ENCODE peak calls at places on chromosome 13, in nine cellular contexts. F is adrenal gland; S is brain microvascular endothelial cell; L is left ventricle myocardium inferior; A is ovary; P is BJ; N is tibial nerve; T is bronchial epithelial cell; U is CD8-positive, alpha-beta T cell. J is an unnamed sample. For H3K27me3 and H3K36me3, the result is how much of the 10 kb centered on the place peaks cover.

GRCh38 chr13:78497702-78498319 is 105.5 kb downstream of the POU4F1 start:
- DNase-seq in F (no peak), S (no peak), L (peak), A (no peak), P (no peak), N (no peak), T (no peak), U (no peak), J (no peak)

GRCh38 chr13:40094056-40094455 is 438.6 kb downstream of the COG6 start:
- DNase-seq in F (no peak), S (no peak), L (no peak), A (no peak), P (no peak), N (no peak), T (peak), U (no peak), J (no peak)

GRCh38 chr13:50910483-50910805 is 853 bp downstream of the RNASEH2B start:
- DNase-seq in F (no peak), S (no peak), L (no peak), A (no peak), P (no peak), N (no peak), T (no peak), U (no peak), J (peak)

GRCh38 chr13:95498886-95499285 is 53.6 kb upstream of the CLDN10 start:
- DNase-seq in F (no peak), S (no peak), L (no peak), A (no peak), P (no peak), N (no peak), T (peak), U (no peak), J (no peak)

GRCh38 chr13:51643114-51643881 is 59.0 kb downstream of the WDFY2 start:
- DNase-seq in F (no peak), S (peak), L (no peak), A (no peak), P (peak), N (no peak), T (peak), U (no peak), J (no peak)

GRCh38 chr13:101917833-101918755 is 465.6 kb downstream of the ITGBL1 start:
- DNase-seq in F (no peak), S (no peak), L (no peak), A (no peak), P (no peak), N (no peak), T (no peak), U (no peak), J (no peak)

GRCh38 chr13:23025848-23026608 is 154.8 kb upstream of the SGCG start:
- DNase-seq in F (no peak), S (no peak), L (no peak), A (no peak), P (no peak), N (no peak), T (peak), U (no peak), J (no peak)

GRCh38 chr13:47216176-47216822 is 319.4 kb upstream of the HTR2A start:
- DNase-seq in F (no peak), S (no peak), L (no peak), A (no peak), P (peak), N (no peak), T (peak), U (no peak), J (no peak)

GRCh38 chr13:60267498-60268202 is 103.9 kb upstream of the DIAPH3 start:
- DNase-seq in F (no peak), S (no peak), L (no peak), A (no peak), P (no peak), N (no peak), T (no peak), U (peak), J (no peak)

GRCh38 chr13:107574517-107575215 is 640.7 kb downstream of the LIG4 start:
- DNase-seq in F (no peak), S (no peak), L (no peak), A (no peak), P (no peak), N (no peak), T (no peak), U (no peak), J (peak)

GRCh38 chr13:113220877-113221276 is 11.5 kb downstream of the CUL4A start:
- DNase-seq in F (no peak), S (no peak), L (peak), A (no peak), P (no peak), N (no peak), T (no peak), U (no peak), J (peak)

GRCh38 chr13:42123600-42123999 is 75.2 kb downstream of the DGKH start:
- DNase-seq in F (no peak), S (no peak), L (no peak), A (no peak), P (no peak), N (no peak), T (no peak), U (no peak), J (no peak)

GRCh38 chr13:34294483-34295129 is 476.7 kb downstream of the RFC3 start:
- DNase-seq in F (no peak), S (no peak), L (peak), A (peak), P (no peak), N (no peak), T (peak), U (no peak), J (no peak)

GRCh38 chr13:37617162-37617561 is 18.6 kb upstream of the POSTN start:
- DNase-seq in F (no peak), S (peak), L (no peak), A (no peak), P (peak), N (no peak), T (peak), U (no peak), J (no peak)

GRCh38 chr13:105611424-105611823 is 924.0 kb downstream of the EFNB2 start:
- DNase-seq in F (no peak), S (peak), L (no peak), A (no peak), P (no peak), N (no peak), T (peak), U (no peak), J (no peak)

GRCh38 chr13:89925107-89925506 is 1422.4 kb upstream of the MIR17HG start:
- DNase-seq in F (no peak), S (no peak), L (no peak), A (no peak), P (no peak), N (no peak), T (peak), U (no peak), J (peak)

GRCh38 chr13:96199315-96199714 is 109.4 kb downstream of the HS6ST3 start:
- DNase-seq in F (no peak), S (no peak), L (no peak), A (no peak), P (no peak), N (no peak), T (no peak), U (no peak), J (no peak)

GRCh38 chr13:48626077-48626449 is 27.7 kb upstream of the CYSLTR2 start:
- DNase-seq in F (peak), S (peak), L (no peak), A (no peak), P (no peak), N (no peak), T (no peak), U (no peak), J (no peak)

GRCh38 chr13:26498524-26499208 is 58.8 kb upstream of the WASF3 start:
- DNase-seq in F (no peak), S (peak), L (no peak), A (no peak), P (no peak), N (no peak), T (peak), U (no peak), J (no peak)

GRCh38 chr13:32298695-32299094 is 16.5 kb downstream of the ZAR1L start:
- DNase-seq in F (no peak), S (no peak), L (no peak), A (no peak), P (no peak), N (no peak), T (no peak), U (no peak), J (no peak)

GRCh38 chr13:20389696-20390525 is 135.7 kb downstream of the CRYL1 start:
- DNase-seq in F (no peak), S (no peak), L (no peak), A (no peak), P (no peak), N (no peak), T (no peak), U (no peak), J (no peak)

GRCh38 chr13:50740052-50740741 is 103.3 kb downstream of the DLEU7 start:
- DNase-seq in F (no peak), S (no peak), L (no peak), A (no peak), P (no peak), N (no peak), T (no peak), U (no peak), J (no peak)

GRCh38 chr13:48485447-48485846 is 47.4 kb downstream of the RCBTB2 start:
- DNase-seq in F (no peak), S (no peak), L (no peak), A (no peak), P (no peak), N (no peak), T (no peak), U (no peak), J (no peak)

GRCh38 chr13:27796544-27797227 is 4.4 kb downstream of the GSX1 start:
- DNase-seq in F (no peak), S (no peak), L (no peak), A (no peak), P (no peak), N (no peak), T (no peak), U (no peak), J (no peak)

GRCh38 chr13:27794075-27794691 is 1.9 kb downstream of the GSX1 start:
- DNase-seq in F (no peak), S (no peak), L (no peak), A (no peak), P (no peak), N (no peak), T (no peak), U (no peak), J (no peak)

GRCh38 chr13:27795718-27796019 is 3.4 kb downstream of the GSX1 start:
- DNase-seq in F (no peak), S (no peak), L (no peak), A (no peak), P (no peak), N (no peak), T (no peak), U (no peak), J (no peak)

GRCh38 chr13:27794921-27795717 is 2.8 kb downstream of the GSX1 start:
- DNase-seq in F (no peak), S (no peak), L (no peak), A (no peak), P (no peak), N (no peak), T (no peak), U (no peak), J (no peak)

GRCh38 chr13:27797228-27797624 is 4.9 kb downstream of the GSX1 start:
- DNase-seq in F (no peak), S (peak), L (no peak), A (no peak), P (no peak), N (no peak), T (peak), U (no peak), J (no peak)
- H3K27me3 ChIP-seq in F (half or more), S (half or more), L (half or more), A (under half), P (half or more), N (under half), T (under half), U (under half), J (half or more)

DNA sequence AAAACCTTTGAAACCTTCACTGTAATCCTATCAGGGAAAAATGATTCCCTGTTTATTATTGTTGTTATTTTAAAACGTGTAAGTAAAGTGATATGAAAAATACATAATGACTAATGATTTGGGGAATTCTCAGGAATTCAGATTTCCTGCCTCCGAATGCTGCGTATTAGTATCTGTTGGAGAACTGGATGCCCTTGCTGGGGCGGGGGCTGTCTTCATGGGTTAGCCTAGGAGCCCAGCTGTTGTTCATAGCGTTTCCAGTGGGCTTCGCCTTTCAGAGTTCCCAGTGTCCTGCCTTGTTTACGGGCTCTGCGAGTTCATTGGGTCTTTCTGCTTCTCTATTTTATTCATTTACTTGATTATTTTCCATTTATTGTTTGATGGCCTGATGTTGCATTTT is 18.4 kb downstream of the NAXD start:
- DNase-seq in F (no peak), S (no peak), L (no peak), A (no peak), P (no peak), N (no peak), T (no peak), U (no peak), J (no peak)
- H3K36me3 ChIP-seq in F (half or more), S (under half), L (half or more), A (under half), P (under half), N (under half), T (under half), U (under half), J (half or more)

GRCh38 chr13:75222031-75222430 is 259.9 kb downstream of the TBC1D4 start:
- DNase-seq in F (no peak), S (no peak), L (no peak), A (no peak), P (no peak), N (no peak), T (peak), U (no peak), J (no peak)

GRCh38 chr13:75223981-75224742 is 257.8 kb downstream of the TBC1D4 start:
- DNase-seq in F (no peak), S (no peak), L (no peak), A (no peak), P (no peak), N (no peak), T (peak), U (no peak), J (no peak)

GRCh38 chr13:75217949-75218348 is 264.0 kb downstream of the TBC1D4 start:
- DNase-seq in F (no peak), S (peak), L (no peak), A (no peak), P (peak), N (no peak), T (no peak), U (no peak), J (no peak)

GRCh38 chr13:75220238-75220542 is 261.8 kb downstream of the TBC1D4 start:
- DNase-seq in F (no peak), S (no peak), L (no peak), A (no peak), P (no peak), N (no peak), T (no peak), U (no peak), J (no peak)

GRCh38 chr13:75219479-75220237 is 262.3 kb downstream of the TBC1D4 start:
- DNase-seq in F (peak), S (peak), L (peak), A (peak), P (no peak), N (peak), T (peak), U (peak), J (peak)
- H3K4me3 ChIP-seq in F (no peak), S (peak), L (peak), A (no peak), P (peak), N (no peak), T (no peak), U (no peak), J (peak)

GRCh38 chr13:77457989-77458388 is 77.5 kb upstream of the SCEL start:
- DNase-seq in F (no peak), S (no peak), L (no peak), A (no peak), P (no peak), N (no peak), T (no peak), U (no peak), J (no peak)
- H3K27me3 ChIP-seq in F (under half), S (under half), L (under half), A (under half), P (under half), N (under half), T (under half), U (under half), J (under half)

DNA sequence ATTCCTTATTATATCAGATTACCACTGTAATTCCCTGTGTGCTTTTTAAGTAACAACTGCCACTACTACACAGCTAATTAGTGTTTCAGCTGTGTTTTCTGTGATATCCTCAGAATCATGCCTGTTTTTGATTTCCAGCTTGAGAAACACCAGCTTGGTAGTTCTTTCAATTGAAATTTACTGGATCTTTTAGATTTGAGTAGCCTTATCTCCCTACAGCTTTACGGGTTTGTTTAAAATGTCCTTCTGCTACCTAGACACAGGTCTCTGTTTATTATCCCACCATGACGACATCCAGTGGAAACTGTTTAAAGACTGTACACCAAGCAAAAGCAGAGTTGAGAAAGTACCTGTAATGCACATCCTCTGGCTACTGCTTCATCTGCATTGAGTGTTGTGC is 12.1 kb downstream of the HSPH1 start:
- DNase-seq in F (no peak), S (no peak), L (no peak), A (no peak), P (no peak), N (no peak), T (no peak), U (no peak), J (no peak)
- H3K36me3 ChIP-seq in F (half or more), S (half or more), L (half or more), A (under half), P (under half), N (under half), T (under half), U (half or more), J (half or more)

DNA sequence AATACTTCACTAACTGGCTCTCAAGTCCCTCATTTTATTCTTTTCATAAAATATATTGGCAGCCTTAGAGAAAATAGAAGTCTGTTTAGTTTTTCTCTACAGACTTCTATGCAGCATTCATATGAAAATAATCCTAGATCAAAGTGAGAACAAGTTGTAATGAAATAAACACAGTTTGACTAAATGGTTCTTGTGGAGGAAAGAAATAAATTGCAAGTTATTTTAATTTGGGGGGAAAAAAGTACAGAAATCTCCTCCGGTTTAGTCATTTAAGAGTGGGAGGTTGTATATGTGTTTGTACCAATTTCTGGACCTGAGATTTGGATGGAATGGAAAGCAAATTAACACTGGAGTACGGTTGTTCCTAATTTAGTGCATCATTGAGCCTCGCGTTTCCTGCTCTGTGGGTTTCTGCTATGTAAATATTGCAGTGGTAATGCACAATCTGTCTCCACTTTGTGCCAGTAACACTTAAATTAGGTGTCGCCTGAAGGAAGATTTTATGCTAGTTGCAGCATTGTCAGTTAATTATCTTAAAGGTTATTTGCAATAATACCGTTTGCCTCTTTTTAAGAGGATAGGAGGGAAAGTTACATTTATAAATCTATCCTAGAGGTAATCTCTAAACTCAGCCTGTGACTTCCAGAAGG is 100.2 kb downstream of the ZIC5 start:
- DNase-seq in F (no peak), S (no peak), L (no peak), A (no peak), P (no peak), N (no peak), T (no peak), U (no peak), J (no peak)
- H3K4me3 ChIP-seq in F (no peak), S (no peak), L (no peak), A (no peak), P (no peak), N (no peak), T (no peak), U (no peak), J (no peak)

DNA sequence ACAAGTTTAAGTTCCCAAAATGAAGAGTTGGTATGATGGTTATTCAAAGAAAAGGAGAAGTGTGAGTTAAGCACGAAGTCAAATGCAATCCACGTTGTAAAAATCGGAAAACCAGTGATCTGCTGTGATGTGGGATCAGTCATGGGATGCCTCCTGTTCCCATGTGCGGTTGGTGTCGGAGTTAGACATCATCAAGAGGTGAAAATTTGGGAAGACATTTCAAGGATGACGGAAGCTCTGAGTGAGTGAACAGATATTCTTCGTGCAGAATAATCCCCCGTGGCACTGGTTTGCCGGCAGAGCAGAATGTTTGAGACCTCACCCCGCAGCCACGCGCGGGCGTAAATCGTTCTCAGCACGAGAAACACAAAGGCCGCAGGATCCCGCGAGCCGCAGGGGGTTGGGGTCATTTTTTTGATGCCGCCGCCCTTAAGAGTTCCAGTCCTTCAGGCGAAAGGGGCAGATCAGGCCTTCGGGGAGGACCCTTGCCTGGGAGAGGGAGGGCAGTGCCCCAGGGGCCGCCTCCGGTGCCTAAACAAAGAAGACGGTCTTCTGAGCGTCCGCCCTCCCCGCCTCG is 13.7 kb upstream of the SOX1 start:
- DNase-seq in F (no peak), S (no peak), L (no peak), A (no peak), P (no peak), N (no peak), T (no peak), U (no peak), J (no peak)
- H3K27me3 ChIP-seq in F (half or more), S (half or more), L (half or more), A (under half), P (under half), N (under half), T (under half), U (under half), J (half or more)